ENCODE peak calls at places on chromosomes 4 and X, in six cellular contexts. One of them, this sample, is unnamed.

GRCh38 chr4:64756016-64756415 is 346.8 kb upstream of the TECRL start:
- DNase-seq in occipital lobe: no peak
- DNase-seq in NCI-H1694 treated with DMSO at 0.1 percent for 48 hours: no peak
- DNase-seq in NCI-H1417: no peak
- DNase-seq in mesothelial cell of epicardium: no peak
- DNase-seq in CD4-positive, CD25-positive, alpha-beta regulatory T cell: no peak
- DNase-seq in this sample: no peak

GRCh38 chrX:112851161-112851779 is 10.6 kb upstream of the AMOT start:
- DNase-seq in occipital lobe: no peak
- DNase-seq in NCI-H1694 treated with DMSO at 0.1 percent for 48 hours: no peak
- DNase-seq in NCI-H1417: peak
- DNase-seq in mesothelial cell of epicardium: no peak
- DNase-seq in CD4-positive, CD25-positive, alpha-beta regulatory T cell: no peak
- DNase-seq in this sample: no peak

GRCh38 chr4:124070688-124071484 is 641.6 kb downstream of the ANKRD50 start:
- DNase-seq in occipital lobe: no peak
- DNase-seq in NCI-H1694 treated with DMSO at 0.1 percent for 48 hours: no peak
- DNase-seq in NCI-H1417: no peak
- DNase-seq in mesothelial cell of epicardium: no peak
- DNase-seq in CD4-positive, CD25-positive, alpha-beta regulatory T cell: no peak
- DNase-seq in this sample: no peak

GRCh38 chr4:144654161-144654560 is 8.2 kb downstream of the HHIP start:
- DNase-seq in occipital lobe: no peak
- DNase-seq in NCI-H1694 treated with DMSO at 0.1 percent for 48 hours: no peak
- DNase-seq in NCI-H1417: no peak
- DNase-seq in mesothelial cell of epicardium: no peak
- DNase-seq in CD4-positive, CD25-positive, alpha-beta regulatory T cell: no peak
- DNase-seq in this sample: no peak

GRCh38 chr4:167854881-167855280 is 237.5 kb upstream of the ANXA10 start:
- DNase-seq in occipital lobe: no peak
- DNase-seq in NCI-H1694 treated with DMSO at 0.1 percent for 48 hours: no peak
- DNase-seq in NCI-H1417: no peak
- DNase-seq in mesothelial cell of epicardium: no peak
- DNase-seq in CD4-positive, CD25-positive, alpha-beta regulatory T cell: no peak
- DNase-seq in this sample: no peak

GRCh38 chr4:126939401-126939800 is 693.4 kb upstream of the INTU start:
- DNase-seq in occipital lobe: no peak
- DNase-seq in NCI-H1694 treated with DMSO at 0.1 percent for 48 hours: no peak
- DNase-seq in NCI-H1417: no peak
- DNase-seq in mesothelial cell of epicardium: no peak
- DNase-seq in CD4-positive, CD25-positive, alpha-beta regulatory T cell: no peak
- DNase-seq in this sample: no peak

GRCh38 chr4:23881674-23882337 is 8.0 kb downstream of the PPARGC1A start:
- DNase-seq in occipital lobe: no peak
- DNase-seq in NCI-H1694 treated with DMSO at 0.1 percent for 48 hours: no peak
- DNase-seq in NCI-H1417: peak
- DNase-seq in mesothelial cell of epicardium: no peak
- DNase-seq in CD4-positive, CD25-positive, alpha-beta regulatory T cell: no peak
- DNase-seq in this sample: no peak

GRCh38 chr4:109978704-109979103 is 66.0 kb downstream of the EGF start:
- DNase-seq in occipital lobe: no peak
- DNase-seq in NCI-H1694 treated with DMSO at 0.1 percent for 48 hours: no peak
- DNase-seq in NCI-H1417: no peak
- DNase-seq in mesothelial cell of epicardium: no peak
- DNase-seq in CD4-positive, CD25-positive, alpha-beta regulatory T cell: no peak
- DNase-seq in this sample: no peak

GRCh38 chr4:90990298-90990697 is 863.1 kb downstream of the CCSER1 start:
- DNase-seq in occipital lobe: no peak
- DNase-seq in NCI-H1694 treated with DMSO at 0.1 percent for 48 hours: no peak
- DNase-seq in NCI-H1417: no peak
- DNase-seq in mesothelial cell of epicardium: no peak
- DNase-seq in CD4-positive, CD25-positive, alpha-beta regulatory T cell: no peak
- DNase-seq in this sample: no peak

GRCh38 chr4:7943211-7943610 is 3.5 kb upstream of the AFAP1 start:
- DNase-seq in occipital lobe: no peak
- DNase-seq in NCI-H1694 treated with DMSO at 0.1 percent for 48 hours: no peak
- DNase-seq in NCI-H1417: no peak
- DNase-seq in mesothelial cell of epicardium: no peak
- DNase-seq in CD4-positive, CD25-positive, alpha-beta regulatory T cell: no peak
- DNase-seq in this sample: no peak

GRCh38 chr4:34619531-34620109 is 1624.7 kb downstream of the ARAP2 start:
- DNase-seq in occipital lobe: no peak
- DNase-seq in NCI-H1694 treated with DMSO at 0.1 percent for 48 hours: no peak
- DNase-seq in NCI-H1417: no peak
- DNase-seq in mesothelial cell of epicardium: no peak
- DNase-seq in CD4-positive, CD25-positive, alpha-beta regulatory T cell: no peak
- DNase-seq in this sample: no peak

GRCh38 chr4:7336067-7336569 is 98.6 kb downstream of the PSAPL1 start:
- DNase-seq in occipital lobe: no peak
- DNase-seq in NCI-H1694 treated with DMSO at 0.1 percent for 48 hours: no peak
- DNase-seq in NCI-H1417: no peak
- DNase-seq in mesothelial cell of epicardium: no peak
- DNase-seq in CD4-positive, CD25-positive, alpha-beta regulatory T cell: no peak
- DNase-seq in this sample: no peak

GRCh38 chr4:77601614-77602187 is 3.9 kb upstream of the CXCL13 start:
- DNase-seq in occipital lobe: no peak
- DNase-seq in NCI-H1694 treated with DMSO at 0.1 percent for 48 hours: no peak
- DNase-seq in NCI-H1417: no peak
- DNase-seq in mesothelial cell of epicardium: no peak
- DNase-seq in CD4-positive, CD25-positive, alpha-beta regulatory T cell: no peak
- DNase-seq in this sample: no peak

GRCh38 chr4:3323071-3323481 is 30.3 kb downstream of the RGS12 start:
- DNase-seq in occipital lobe: no peak
- DNase-seq in NCI-H1694 treated with DMSO at 0.1 percent for 48 hours: no peak
- DNase-seq in NCI-H1417: no peak
- DNase-seq in mesothelial cell of epicardium: no peak
- DNase-seq in CD4-positive, CD25-positive, alpha-beta regulatory T cell: no peak
- DNase-seq in this sample: peak

GRCh38 chrX:134764202-134764785 is 106.0 kb upstream of the PLAC1 start:
- DNase-seq in occipital lobe: no peak
- DNase-seq in NCI-H1694 treated with DMSO at 0.1 percent for 48 hours: peak
- DNase-seq in NCI-H1417: peak
- DNase-seq in mesothelial cell of epicardium: no peak
- DNase-seq in CD4-positive, CD25-positive, alpha-beta regulatory T cell: no peak
- DNase-seq in this sample: no peak

GRCh38 chr4:75289843-75290616 is 224.2 kb downstream of the RCHY1 start:
- DNase-seq in occipital lobe: peak
- DNase-seq in NCI-H1694 treated with DMSO at 0.1 percent for 48 hours: peak
- DNase-seq in NCI-H1417: peak
- DNase-seq in mesothelial cell of epicardium: no peak
- DNase-seq in CD4-positive, CD25-positive, alpha-beta regulatory T cell: no peak
- DNase-seq in this sample: no peak

GRCh38 chr4:6043188-6043587 is 25.0 kb upstream of the C4orf50 start:
- DNase-seq in occipital lobe: no peak
- DNase-seq in NCI-H1694 treated with DMSO at 0.1 percent for 48 hours: no peak
- DNase-seq in NCI-H1417: no peak
- DNase-seq in mesothelial cell of epicardium: no peak
- DNase-seq in CD4-positive, CD25-positive, alpha-beta regulatory T cell: no peak
- DNase-seq in this sample: no peak

GRCh38 chrX:72045552-72046277 is 86.0 kb downstream of the RTL5 start:
- DNase-seq in occipital lobe: no peak
- DNase-seq in NCI-H1694 treated with DMSO at 0.1 percent for 48 hours: no peak
- DNase-seq in NCI-H1417: no peak
- DNase-seq in mesothelial cell of epicardium: no peak
- DNase-seq in CD4-positive, CD25-positive, alpha-beta regulatory T cell: no peak
- DNase-seq in this sample: no peak

GRCh38 chr4:15262396-15262795 is 165.4 kb upstream of the C1QTNF7 start:
- DNase-seq in occipital lobe: no peak
- DNase-seq in NCI-H1694 treated with DMSO at 0.1 percent for 48 hours: no peak
- DNase-seq in NCI-H1417: no peak
- DNase-seq in mesothelial cell of epicardium: no peak
- DNase-seq in CD4-positive, CD25-positive, alpha-beta regulatory T cell: no peak
- DNase-seq in this sample: no peak

GRCh38 chr4:89640620-89641366 is 196.2 kb downstream of the SNCA start:
- DNase-seq in occipital lobe: no peak
- DNase-seq in NCI-H1694 treated with DMSO at 0.1 percent for 48 hours: no peak
- DNase-seq in NCI-H1417: no peak
- DNase-seq in mesothelial cell of epicardium: peak
- DNase-seq in CD4-positive, CD25-positive, alpha-beta regulatory T cell: no peak
- DNase-seq in this sample: peak

GRCh38 chr4:185573651-185574199 is 38.4 kb upstream of the PDLIM3 start:
- DNase-seq in occipital lobe: no peak
- DNase-seq in NCI-H1694 treated with DMSO at 0.1 percent for 48 hours: no peak
- DNase-seq in NCI-H1417: no peak
- DNase-seq in mesothelial cell of epicardium: no peak
- DNase-seq in CD4-positive, CD25-positive, alpha-beta regulatory T cell: no peak
- DNase-seq in this sample: no peak

GRCh38 chrX:69027181-69028005 is 137.9 kb downstream of the PJA1 start:
- DNase-seq in occipital lobe: no peak
- DNase-seq in NCI-H1694 treated with DMSO at 0.1 percent for 48 hours: no peak
- DNase-seq in NCI-H1417: no peak
- DNase-seq in mesothelial cell of epicardium: no peak
- DNase-seq in CD4-positive, CD25-positive, alpha-beta regulatory T cell: no peak
- DNase-seq in this sample: no peak

GRCh38 chr4:168524006-168524405 is 27.2 kb downstream of the PALLD start:
- DNase-seq in occipital lobe: no peak
- DNase-seq in NCI-H1694 treated with DMSO at 0.1 percent for 48 hours: no peak
- DNase-seq in NCI-H1417: no peak
- DNase-seq in mesothelial cell of epicardium: no peak
- DNase-seq in CD4-positive, CD25-positive, alpha-beta regulatory T cell: no peak
- DNase-seq in this sample: no peak

This sample was measured in type B pancreatic cell.